ENCODE peak calls at places on chromosomes 7 and 10, in ten cellular contexts. One of them, this sample, is unnamed.

GRCh38 chr10:7580520-7580919 is 86.2 kb downstream of the ITIH5 start:
- DNase-seq in CD8-positive, alpha-beta memory T cell: no peak
- DNase-seq in right cardiac atrium: no peak
- DNase-seq in colonic mucosa: no peak
- DNase-seq in esophagus squamous epithelium: no peak
- DNase-seq in psoas muscle: no peak
- DNase-seq in heart left ventricle: no peak
- DNase-seq in hepatocyte: no peak
- DNase-seq in neural progenitor cell: no peak
- DNase-seq in mammary epithelial cell: no peak
- DNase-seq in this sample: no peak

GRCh38 chr7:69775231-69775771 is 177.0 kb downstream of the AUTS2 start:
- DNase-seq in CD8-positive, alpha-beta memory T cell: no peak
- DNase-seq in right cardiac atrium: peak; percentile 62
- DNase-seq in colonic mucosa: peak; percentile 19
- DNase-seq in esophagus squamous epithelium: no peak
- DNase-seq in psoas muscle: no peak
- DNase-seq in heart left ventricle: peak; percentile 61
- DNase-seq in hepatocyte: peak; percentile 11
- DNase-seq in neural progenitor cell: no peak
- DNase-seq in mammary epithelial cell: no peak
- DNase-seq in this sample: no peak

GRCh38 chr7:121180436-121181063 is 148.2 kb upstream of the WNT16 start:
- DNase-seq in CD8-positive, alpha-beta memory T cell: no peak
- DNase-seq in right cardiac atrium: no peak
- DNase-seq in colonic mucosa: no peak
- DNase-seq in esophagus squamous epithelium: no peak
- DNase-seq in psoas muscle: no peak
- DNase-seq in heart left ventricle: no peak
- DNase-seq in hepatocyte: no peak
- DNase-seq in neural progenitor cell: no peak
- DNase-seq in mammary epithelial cell: no peak
- DNase-seq in this sample: no peak

GRCh38 chr7:2510909-2511768 is 8.4 kb upstream of the LFNG start:
- DNase-seq in CD8-positive, alpha-beta memory T cell: peak; percentile 74
- DNase-seq in right cardiac atrium: peak; percentile 82
- DNase-seq in colonic mucosa: peak; percentile 70
- DNase-seq in esophagus squamous epithelium: no peak
- DNase-seq in psoas muscle: peak; percentile 76
- DNase-seq in heart left ventricle: no peak
- DNase-seq in hepatocyte: no peak
- DNase-seq in neural progenitor cell: peak; percentile 47
- DNase-seq in mammary epithelial cell: no peak
- DNase-seq in this sample: no peak

GRCh38 chr7:95430864-95431263 is 4.0 kb downstream of the PON2 start:
- DNase-seq in CD8-positive, alpha-beta memory T cell: no peak
- DNase-seq in right cardiac atrium: no peak
- DNase-seq in colonic mucosa: peak; percentile 50
- DNase-seq in esophagus squamous epithelium: no peak
- DNase-seq in psoas muscle: no peak
- DNase-seq in heart left ventricle: no peak
- DNase-seq in hepatocyte: peak; percentile 81
- DNase-seq in neural progenitor cell: no peak
- DNase-seq in mammary epithelial cell: peak; percentile 87
- DNase-seq in this sample: peak; percentile 48

GRCh38 chr7:116792813-116793212 is 69.6 kb upstream of the CAPZA2 start:
- DNase-seq in CD8-positive, alpha-beta memory T cell: no peak
- DNase-seq in right cardiac atrium: no peak
- DNase-seq in colonic mucosa: no peak
- DNase-seq in esophagus squamous epithelium: no peak
- DNase-seq in psoas muscle: no peak
- DNase-seq in heart left ventricle: no peak
- DNase-seq in hepatocyte: no peak
- DNase-seq in neural progenitor cell: no peak
- DNase-seq in mammary epithelial cell: no peak
- DNase-seq in this sample: no peak

GRCh38 chr10:61784354-61785131 is 117.0 kb upstream of the ARID5B start:
- DNase-seq in CD8-positive, alpha-beta memory T cell: no peak
- DNase-seq in right cardiac atrium: no peak
- DNase-seq in colonic mucosa: no peak
- DNase-seq in esophagus squamous epithelium: no peak
- DNase-seq in psoas muscle: no peak
- DNase-seq in heart left ventricle: no peak
- DNase-seq in hepatocyte: no peak
- DNase-seq in neural progenitor cell: no peak
- DNase-seq in mammary epithelial cell: no peak
- DNase-seq in this sample: no peak

GRCh38 chr10:79440281-79440680 is 5.1 kb downstream of the ZCCHC24 start:
- DNase-seq in CD8-positive, alpha-beta memory T cell: no peak
- DNase-seq in right cardiac atrium: no peak
- DNase-seq in colonic mucosa: no peak
- DNase-seq in esophagus squamous epithelium: no peak
- DNase-seq in psoas muscle: no peak
- DNase-seq in heart left ventricle: no peak
- DNase-seq in hepatocyte: no peak
- DNase-seq in neural progenitor cell: no peak
- DNase-seq in mammary epithelial cell: no peak
- DNase-seq in this sample: no peak

GRCh38 chr7:114970308-114970707 is 48.4 kb downstream of the MDFIC start:
- DNase-seq in CD8-positive, alpha-beta memory T cell: no peak
- DNase-seq in right cardiac atrium: no peak
- DNase-seq in colonic mucosa: no peak
- DNase-seq in esophagus squamous epithelium: no peak
- DNase-seq in psoas muscle: no peak
- DNase-seq in heart left ventricle: no peak
- DNase-seq in hepatocyte: no peak
- DNase-seq in neural progenitor cell: no peak
- DNase-seq in mammary epithelial cell: no peak
- DNase-seq in this sample: no peak

GRCh38 chr7:121202834-121203233 is 126.0 kb upstream of the WNT16 start:
- DNase-seq in CD8-positive, alpha-beta memory T cell: no peak
- DNase-seq in right cardiac atrium: no peak
- DNase-seq in colonic mucosa: no peak
- DNase-seq in esophagus squamous epithelium: no peak
- DNase-seq in psoas muscle: no peak
- DNase-seq in heart left ventricle: no peak
- DNase-seq in hepatocyte: no peak
- DNase-seq in neural progenitor cell: peak; percentile 4
- DNase-seq in mammary epithelial cell: no peak
- DNase-seq in this sample: no peak

GRCh38 chr7:1060315-1061080 is 16.2 kb downstream of the GPR146 start:
- DNase-seq in CD8-positive, alpha-beta memory T cell: no peak
- DNase-seq in right cardiac atrium: no peak
- DNase-seq in colonic mucosa: no peak
- DNase-seq in esophagus squamous epithelium: no peak
- DNase-seq in psoas muscle: peak; percentile 63
- DNase-seq in heart left ventricle: peak; percentile 59
- DNase-seq in hepatocyte: peak; percentile 50
- DNase-seq in neural progenitor cell: peak; percentile 46
- DNase-seq in mammary epithelial cell: no peak
- DNase-seq in this sample: no peak

GRCh38 chr10:121873236-121873635 is 54.6 kb downstream of the ATE1 start:
- DNase-seq in CD8-positive, alpha-beta memory T cell: no peak
- DNase-seq in right cardiac atrium: no peak
- DNase-seq in colonic mucosa: no peak
- DNase-seq in esophagus squamous epithelium: no peak
- DNase-seq in psoas muscle: no peak
- DNase-seq in heart left ventricle: no peak
- DNase-seq in hepatocyte: no peak
- DNase-seq in neural progenitor cell: no peak
- DNase-seq in mammary epithelial cell: no peak
- DNase-seq in this sample: no peak

GRCh38 chr10:13056461-13057077 is 43.4 kb upstream of the OPTN start:
- DNase-seq in CD8-positive, alpha-beta memory T cell: no peak
- DNase-seq in right cardiac atrium: no peak
- DNase-seq in colonic mucosa: no peak
- DNase-seq in esophagus squamous epithelium: no peak
- DNase-seq in psoas muscle: no peak
- DNase-seq in heart left ventricle: no peak
- DNase-seq in hepatocyte: peak; percentile 50
- DNase-seq in neural progenitor cell: peak; percentile 50
- DNase-seq in mammary epithelial cell: peak; percentile 8
- DNase-seq in this sample: no peak

GRCh38 chr7:50584793-50585399 is 19.7 kb upstream of the DDC start:
- DNase-seq in CD8-positive, alpha-beta memory T cell: no peak
- DNase-seq in right cardiac atrium: no peak
- DNase-seq in colonic mucosa: no peak
- DNase-seq in esophagus squamous epithelium: no peak
- DNase-seq in psoas muscle: no peak
- DNase-seq in heart left ventricle: no peak
- DNase-seq in hepatocyte: no peak
- DNase-seq in neural progenitor cell: no peak
- DNase-seq in mammary epithelial cell: peak; percentile 98
- DNase-seq in this sample: peak; percentile 50

GRCh38 chr7:70925411-70926115 is 206.4 kb upstream of the GALNT17 start:
- DNase-seq in CD8-positive, alpha-beta memory T cell: no peak
- DNase-seq in right cardiac atrium: no peak
- DNase-seq in colonic mucosa: no peak
- DNase-seq in esophagus squamous epithelium: no peak
- DNase-seq in psoas muscle: no peak
- DNase-seq in heart left ventricle: no peak
- DNase-seq in hepatocyte: no peak
- DNase-seq in neural progenitor cell: peak; percentile 81
- DNase-seq in mammary epithelial cell: no peak
- DNase-seq in this sample: no peak

DNA sequence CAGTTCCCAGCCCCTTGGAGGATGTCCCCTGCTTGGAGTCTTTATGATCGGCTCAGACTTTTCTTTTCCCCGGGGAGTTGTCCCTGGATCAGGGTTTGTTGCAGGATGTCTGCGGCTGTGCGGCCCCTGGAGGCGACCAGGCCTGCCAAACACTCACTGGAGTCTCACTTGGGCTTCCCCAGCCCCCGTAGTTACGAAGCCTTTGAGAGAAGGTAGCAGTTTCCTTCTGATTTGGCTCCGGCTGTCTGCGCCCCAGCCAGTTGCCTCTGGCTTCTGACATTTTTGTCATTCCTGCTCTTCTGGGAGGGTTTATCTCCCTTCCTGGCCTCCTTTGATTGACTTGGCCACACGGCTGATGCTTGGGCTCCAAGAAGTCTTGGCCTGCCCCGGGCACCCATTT is 16.1 kb downstream of the COL26A1 start:
- DNase-seq in CD8-positive, alpha-beta memory T cell: no peak
- DNase-seq in right cardiac atrium: no peak
- DNase-seq in colonic mucosa: no peak
- DNase-seq in esophagus squamous epithelium: no peak
- DNase-seq in psoas muscle: no peak
- DNase-seq in heart left ventricle: peak; percentile 45
- DNase-seq in hepatocyte: no peak
- DNase-seq in neural progenitor cell: peak; percentile 78
- DNase-seq in mammary epithelial cell: no peak
- DNase-seq in this sample: peak; percentile 73
- H3K4me1 ChIP-seq in CD8-positive, alpha-beta memory T cell: no peaks in the 10 kb centered on the region
- H3K4me1 ChIP-seq in right cardiac atrium: no peaks in the 10 kb centered on the region
- H3K4me1 ChIP-seq in colonic mucosa: no peaks in the 10 kb centered on the region
- H3K4me1 ChIP-seq in esophagus squamous epithelium: no peaks in the 10 kb centered on the region
- H3K4me1 ChIP-seq in psoas muscle: no peaks in the 10 kb centered on the region
- H3K4me1 ChIP-seq in heart left ventricle: no peaks in the 10 kb centered on the region
- H3K4me1 ChIP-seq in hepatocyte: peaks cover 5% of the 10 kb centered on the region
- H3K4me1 ChIP-seq in neural progenitor cell: peaks cover 13% of the 10 kb centered on the region
- H3K4me1 ChIP-seq in mammary epithelial cell: no peaks in the 10 kb centered on the region
- H3K4me1 ChIP-seq in this sample: peaks cover 22% of the 10 kb centered on the region

DNA sequence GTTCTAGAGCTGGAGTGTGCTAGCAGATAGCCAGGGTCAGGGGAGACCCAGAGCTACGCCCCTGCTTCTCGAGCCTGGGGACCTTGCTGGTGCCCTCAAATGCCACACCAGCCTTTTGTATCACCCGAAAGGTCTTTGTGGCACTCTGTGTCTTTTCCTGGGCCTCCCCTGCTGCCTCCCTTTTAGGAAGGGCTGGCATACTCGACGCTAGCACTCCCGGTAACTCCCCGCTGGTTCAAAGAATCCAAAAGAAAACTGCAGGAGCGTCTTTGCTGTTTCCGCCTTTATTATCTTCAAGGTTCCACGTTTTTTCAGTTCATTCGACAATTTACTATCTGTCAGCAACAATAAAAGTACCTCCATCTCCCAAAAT is 36.3 kb downstream of the CTBP2 start:
- DNase-seq in CD8-positive, alpha-beta memory T cell: no peak
- DNase-seq in right cardiac atrium: no peak
- DNase-seq in colonic mucosa: no peak
- DNase-seq in esophagus squamous epithelium: no peak
- DNase-seq in psoas muscle: no peak
- DNase-seq in heart left ventricle: no peak
- DNase-seq in hepatocyte: no peak
- DNase-seq in neural progenitor cell: no peak
- DNase-seq in mammary epithelial cell: no peak
- DNase-seq in this sample: no peak
- H3K4me1 ChIP-seq in CD8-positive, alpha-beta memory T cell: no peaks in the 10 kb centered on the region
- H3K4me1 ChIP-seq in right cardiac atrium: peaks cover 34% of the 10 kb centered on the region
- H3K4me1 ChIP-seq in colonic mucosa: peaks cover 20% of the 10 kb centered on the region
- H3K4me1 ChIP-seq in esophagus squamous epithelium: peaks cover 45% of the 10 kb centered on the region
- H3K4me1 ChIP-seq in psoas muscle: peaks cover 93% of the 10 kb centered on the region
- H3K4me1 ChIP-seq in heart left ventricle: peaks cover 82% of the 10 kb centered on the region
- H3K4me1 ChIP-seq in hepatocyte: peaks cover 28% of the 10 kb centered on the region
- H3K4me1 ChIP-seq in neural progenitor cell: peaks cover 15% of the 10 kb centered on the region
- H3K4me1 ChIP-seq in mammary epithelial cell: peaks cover 75% of the 10 kb centered on the region
- H3K4me1 ChIP-seq in this sample: peaks cover 4% of the 10 kb centered on the region

DNA sequence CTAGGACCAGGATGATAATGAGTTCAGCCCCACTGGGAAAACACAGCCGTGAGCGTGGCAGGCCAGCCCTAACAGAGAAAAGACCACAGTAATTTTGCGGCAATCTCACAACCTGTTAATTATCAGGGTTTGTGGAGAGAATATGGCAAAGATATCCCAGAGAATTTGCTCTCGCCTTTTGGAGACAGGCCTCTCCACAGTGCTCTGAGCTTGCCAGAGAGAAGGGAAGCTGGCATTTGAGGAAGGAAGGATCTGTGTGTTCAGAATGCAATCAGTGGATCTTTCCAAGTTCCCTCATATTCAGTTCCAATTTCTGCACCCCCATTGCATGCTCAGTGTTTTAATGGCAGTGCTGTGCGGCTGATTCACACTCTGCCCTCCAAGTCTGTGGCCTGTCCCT is 60.2 kb downstream of the PLPP4 start:
- DNase-seq in CD8-positive, alpha-beta memory T cell: no peak
- DNase-seq in right cardiac atrium: no peak
- DNase-seq in colonic mucosa: no peak
- DNase-seq in esophagus squamous epithelium: no peak
- DNase-seq in psoas muscle: no peak
- DNase-seq in heart left ventricle: no peak
- DNase-seq in hepatocyte: no peak
- DNase-seq in neural progenitor cell: no peak
- DNase-seq in mammary epithelial cell: no peak
- DNase-seq in this sample: no peak
- H3K4me1 ChIP-seq in CD8-positive, alpha-beta memory T cell: no peaks in the 10 kb centered on the region
- H3K4me1 ChIP-seq in right cardiac atrium: no peaks in the 10 kb centered on the region
- H3K4me1 ChIP-seq in colonic mucosa: no peaks in the 10 kb centered on the region
- H3K4me1 ChIP-seq in esophagus squamous epithelium: no peaks in the 10 kb centered on the region
- H3K4me1 ChIP-seq in psoas muscle: no peaks in the 10 kb centered on the region
- H3K4me1 ChIP-seq in heart left ventricle: no peaks in the 10 kb centered on the region
- H3K4me1 ChIP-seq in hepatocyte: no peaks in the 10 kb centered on the region
- H3K4me1 ChIP-seq in neural progenitor cell: no peaks in the 10 kb centered on the region
- H3K4me1 ChIP-seq in mammary epithelial cell: peaks cover under 1% of the 10 kb centered on the region
- H3K4me1 ChIP-seq in this sample: no peaks in the 10 kb centered on the region

DNA sequence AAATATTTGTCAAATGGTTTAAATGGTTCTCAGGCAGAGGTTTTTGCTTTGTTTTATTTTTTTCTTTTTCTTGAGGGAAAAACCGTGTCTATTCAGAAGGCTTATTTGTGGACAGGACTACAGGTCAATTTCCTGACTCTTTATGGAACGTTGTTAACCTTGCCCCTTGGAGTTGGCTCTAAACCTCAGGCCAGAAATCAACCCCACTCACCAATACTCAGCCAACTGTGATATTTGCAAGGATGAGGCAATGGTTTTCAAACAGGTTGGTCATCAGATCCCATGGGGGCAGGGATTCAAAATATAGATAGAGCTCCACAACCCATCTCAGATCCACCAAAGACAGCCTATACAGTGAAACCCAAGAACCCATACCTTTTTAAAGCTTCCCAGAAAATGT is 10.2 kb downstream of the PDLIM1 start:
- DNase-seq in CD8-positive, alpha-beta memory T cell: no peak
- DNase-seq in right cardiac atrium: no peak
- DNase-seq in colonic mucosa: no peak
- DNase-seq in esophagus squamous epithelium: no peak
- DNase-seq in psoas muscle: no peak
- DNase-seq in heart left ventricle: no peak
- DNase-seq in hepatocyte: no peak
- DNase-seq in neural progenitor cell: no peak
- DNase-seq in mammary epithelial cell: no peak
- DNase-seq in this sample: no peak
- H3K4me1 ChIP-seq in CD8-positive, alpha-beta memory T cell: no peaks in the 10 kb centered on the region
- H3K4me1 ChIP-seq in right cardiac atrium: peaks cover 30% of the 10 kb centered on the region
- H3K4me1 ChIP-seq in colonic mucosa: peaks cover 35% of the 10 kb centered on the region
- H3K4me1 ChIP-seq in esophagus squamous epithelium: peaks cover 60% of the 10 kb centered on the region
- H3K4me1 ChIP-seq in psoas muscle: peaks cover 82% of the 10 kb centered on the region
- H3K4me1 ChIP-seq in heart left ventricle: peaks cover 83% of the 10 kb centered on the region
- H3K4me1 ChIP-seq in hepatocyte: peaks cover 46% of the 10 kb centered on the region
- H3K4me1 ChIP-seq in neural progenitor cell: peaks cover 4% of the 10 kb centered on the region
- H3K4me1 ChIP-seq in mammary epithelial cell: peaks cover 57% of the 10 kb centered on the region
- H3K4me1 ChIP-seq in this sample: peaks cover 91% of the 10 kb centered on the region

This sample was measured in Caco-2.